ENCODE peak calls at places on chromosome 7, in eight cellular contexts. T is AG04450, A is A549, V is mesenchymal stem cell, Q is mucosa of gallbladder, R is testis, O is neural crest cell, D is NCI-H510A treated with DMSO at 0.1 percent for 48 hours. X is an unnamed sample.

GRCh38 chr7:87599336-87599735 is 1.3 kb downstream of the ABCB1 start:
- DNase-seq in T (no peak), A (no peak), V (peak), Q (peak), R (no peak), O (no peak), D (peak), X (no peak)

GRCh38 chr7:140062118-140062527 is 628 bp downstream of the PARP12 start:
- DNase-seq in T (no peak), A (peak), V (peak), Q (no peak), R (peak), O (no peak), D (no peak), X (no peak)

GRCh38 chr7:131117439-131117838 is 210.2 kb upstream of the MKLN1 start:
- DNase-seq in T (no peak), A (no peak), V (no peak), Q (no peak), R (no peak), O (no peak), D (no peak), X (no peak)

GRCh38 chr7:69598487-69599148 is 343 bp downstream of the AUTS2 start:
- DNase-seq in T (no peak), A (no peak), V (no peak), Q (peak), R (peak), O (no peak), D (no peak), X (no peak)

GRCh38 chr7:149729586-149729982 is 43.8 kb downstream of the ZNF467 start:
- DNase-seq in T (no peak), A (no peak), V (no peak), Q (no peak), R (no peak), O (no peak), D (no peak), X (no peak)

GRCh38 chr7:155725073-155725346 is 80.5 kb downstream of the RBM33 start:
- DNase-seq in T (no peak), A (no peak), V (no peak), Q (no peak), R (no peak), O (no peak), D (no peak), X (no peak)

GRCh38 chr7:47970750-47971149 is 8.7 kb downstream of the HUS1 start:
- DNase-seq in T (no peak), A (no peak), V (no peak), Q (no peak), R (no peak), O (no peak), D (no peak), X (no peak)

GRCh38 chr7:2438775-2439174 is 35.4 kb downstream of the CHST12 start:
- DNase-seq in T (no peak), A (no peak), V (no peak), Q (no peak), R (no peak), O (no peak), D (no peak), X (no peak)

GRCh38 chr7:17301491-17302101 is 3.1 kb downstream of the AHR start:
- DNase-seq in T (no peak), A (peak), V (peak), Q (peak), R (peak), O (peak), D (peak), X (peak)

GRCh38 chr7:19262794-19263193 is 117.6 kb upstream of the FERD3L start:
- DNase-seq in T (no peak), A (no peak), V (no peak), Q (no peak), R (no peak), O (no peak), D (no peak), X (no peak)

GRCh38 chr7:30422922-30423321 is 55.7 kb downstream of the NOD1 start:
- DNase-seq in T (no peak), A (no peak), V (no peak), Q (no peak), R (no peak), O (no peak), D (no peak), X (no peak)

GRCh38 chr7:107133396-107133795 is 35.4 kb upstream of the HBP1 start:
- DNase-seq in T (no peak), A (no peak), V (no peak), Q (no peak), R (no peak), O (no peak), D (no peak), X (no peak)

GRCh38 chr7:151316896-151317295 is 24.7 kb upstream of the NUB1 start:
- DNase-seq in T (no peak), A (no peak), V (no peak), Q (no peak), R (no peak), O (no peak), D (no peak), X (no peak)

GRCh38 chr7:81684513-81685262 is 85.2 kb downstream of the HGF start:
- DNase-seq in T (peak), A (peak), V (peak), Q (peak), R (peak), O (no peak), D (peak), X (peak)

GRCh38 chr7:155529346-155529745 is 17.0 kb downstream of the CNPY1 start:
- DNase-seq in T (no peak), A (no peak), V (no peak), Q (no peak), R (no peak), O (no peak), D (no peak), X (no peak)

GRCh38 chr7:1532456-1533254 is 2.2 kb downstream of the MAFK start:
- DNase-seq in T (peak), A (peak), V (peak), Q (peak), R (peak), O (no peak), D (peak), X (peak)

GRCh38 chr7:116162236-116162635 is 48.1 kb upstream of the TES start:
- DNase-seq in T (no peak), A (no peak), V (no peak), Q (no peak), R (no peak), O (no peak), D (no peak), X (no peak)

GRCh38 chr7:33392143-33392542 is 262.8 kb downstream of the BBS9 start:
- DNase-seq in T (no peak), A (no peak), V (no peak), Q (no peak), R (no peak), O (no peak), D (peak), X (no peak)

GRCh38 chr7:84720456-84721097 is 466.3 kb downstream of the SEMA3D start:
- DNase-seq in T (no peak), A (no peak), V (no peak), Q (no peak), R (no peak), O (no peak), D (no peak), X (no peak)

GRCh38 chr7:3657201-3657600 is 356.1 kb downstream of the SDK1 start:
- DNase-seq in T (no peak), A (no peak), V (no peak), Q (no peak), R (no peak), O (no peak), D (no peak), X (no peak)

GRCh38 chr7:28358423-28358868 is 53.9 kb upstream of the CREB5 start:
- DNase-seq in T (peak), A (peak), V (peak), Q (no peak), R (no peak), O (no peak), D (no peak), X (no peak)

GRCh38 chr7:158413962-158414961 is 173.4 kb downstream of the PTPRN2 start:
- DNase-seq in T (no peak), A (peak), V (no peak), Q (no peak), R (no peak), O (peak), D (peak), X (no peak)

GRCh38 chr7:50641442-50642405 is 76.5 kb upstream of the DDC start:
- DNase-seq in T (no peak), A (no peak), V (no peak), Q (no peak), R (peak), O (no peak), D (peak), X (no peak)

GRCh38 chr7:143008007-143008901 is 18.7 kb downstream of the OR9A2 start:
- DNase-seq in T (peak), A (peak), V (peak), Q (peak), R (peak), O (peak), D (peak), X (no peak)

GRCh38 chr7:36723951-36724664 is at the start of gene AOAH:
- DNase-seq in T (no peak), A (no peak), V (no peak), Q (peak), R (peak), O (no peak), D (no peak), X (no peak)

GRCh38 chr7:121139427-121139826 is 150.9 kb downstream of the CPED1 start:
- DNase-seq in T (no peak), A (no peak), V (no peak), Q (no peak), R (no peak), O (no peak), D (no peak), X (no peak)

GRCh38 chr7:43569424-43569823 is 13.5 kb upstream of the STK17A start:
- DNase-seq in T (no peak), A (no peak), V (peak), Q (no peak), R (no peak), O (no peak), D (no peak), X (no peak)

X was measured in SW 1271.